ENCODE peak calls at places on chromosomes 12 and 14, in four cellular contexts. F is choroid plexus epithelial cell, T is HFF-Myc, R is cardiac fibroblast. J is an unnamed sample.

GRCh38 chr12:98456583-98457573 is 58.5 kb upstream of the TMPO start:
- DNase-seq in F (peak; percentile 43), T (no peak), R (peak; percentile 30), J (no peak)

GRCh38 chr12:12927211-12928079 is 24.5 kb downstream of the GPRC5D start:
- DNase-seq in F (peak; percentile 91), T (no peak), R (peak; percentile 73), J (peak; percentile 56)

GRCh38 chr12:24039113-24039525 is 89.6 kb upstream of the SOX5 start:
- DNase-seq in F (peak; percentile 97), T (no peak), R (peak; percentile 99), J (no peak)

GRCh38 chr12:123914726-123915345 is 57.8 kb downstream of the CCDC92 start:
- DNase-seq in F (no peak), T (no peak), R (no peak), J (no peak)

GRCh38 chr12:6952121-6952859 is 1.1 kb downstream of the PTPN6 start:
- DNase-seq in F (no peak), T (no peak), R (no peak), J (no peak)

GRCh38 chr12:24945039-24945438 is 3.9 kb downstream of the BCAT1 start:
- DNase-seq in F (no peak), T (no peak), R (no peak), J (no peak)

GRCh38 chr14:80624581-80624980 is 317.0 kb downstream of the CEP128 start:
- DNase-seq in F (peak; percentile 40), T (no peak), R (peak; percentile 23), J (no peak)

GRCh38 chr12:12349711-12350665 is at the start of gene MANSC1:
- DNase-seq in F (peak; percentile 25), T (no peak), R (peak; percentile 22), J (no peak)

GRCh38 chr14:74840603-74841030 is 35.3 kb downstream of the PROX2 start:
- DNase-seq in F (no peak), T (no peak), R (no peak), J (no peak)

GRCh38 chr14:76997257-76997970 is 31.1 kb downstream of the IRF2BPL start:
- DNase-seq in F (no peak), T (no peak), R (peak; percentile 63), J (no peak)

GRCh38 chr12:6899837-6900519 is 4.6 kb upstream of the LRRC23 start:
- DNase-seq in F (peak; percentile 48), T (no peak), R (peak; percentile 76), J (no peak)

GRCh38 chr14:102363182-102363952 is 626 bp downstream of the TECPR2 start:
- DNase-seq in F (peak; percentile 28), T (no peak), R (peak; percentile 44), J (peak; percentile 21)

GRCh38 chr12:52518574-52519469 is 1.4 kb downstream of the KRT5 start:
- DNase-seq in F (no peak), T (no peak), R (no peak), J (no peak)

GRCh38 chr14:99745307-99745951 is 47.8 kb upstream of the EML1 start:
- DNase-seq in F (peak; percentile 67), T (peak; percentile 51), R (peak; percentile 56), J (no peak)

GRCh38 chr12:132428872-132429121 is 61.2 kb upstream of the FBRSL1 start:
- DNase-seq in F (no peak), T (no peak), R (no peak), J (no peak)

GRCh38 chr12:70910666-70911065 is 9.9 kb downstream of the PTPRR start:
- DNase-seq in F (no peak), T (no peak), R (no peak), J (no peak)

GRCh38 chr12:89252284-89252683 is 100.0 kb downstream of the DUSP6 start:
- DNase-seq in F (peak; percentile 51), T (no peak), R (peak; percentile 35), J (no peak)

GRCh38 chr12:129844662-129845061 is 59.2 kb downstream of the TMEM132D start:
- DNase-seq in F (peak; percentile 40), T (no peak), R (no peak), J (no peak)

GRCh38 chr12:24554612-24555300 is 394.1 kb downstream of the BCAT1 start:
- DNase-seq in F (peak; percentile 8), T (no peak), R (no peak), J (no peak)

GRCh38 chr12:88562846-88563582 is 17.3 kb downstream of the KITLG start:
- DNase-seq in F (peak; percentile 37), T (no peak), R (peak; percentile 81), J (no peak)

GRCh38 chr12:42958271-42958674 is 368.7 kb upstream of the PRICKLE1 start:
- DNase-seq in F (no peak), T (no peak), R (peak; percentile 74), J (no peak)

GRCh38 chr12:93750056-93750455 is 72.9 kb downstream of the CRADD start:
- DNase-seq in F (no peak), T (no peak), R (no peak), J (no peak)

GRCh38 chr14:102020058-102020971 is 55.9 kb downstream of the DYNC1H1 start:
- DNase-seq in F (peak; percentile 77), T (no peak), R (peak; percentile 81), J (no peak)

GRCh38 chr12:24997970-24998582 is 49.2 kb upstream of the BCAT1 start:
- DNase-seq in F (peak; percentile 89), T (peak; percentile 26), R (peak; percentile 78), J (peak; percentile 36)

GRCh38 chr14:56004807-56005579 is 113.2 kb upstream of the PELI2 start:
- DNase-seq in F (peak; percentile 89), T (peak; percentile 5), R (peak; percentile 86), J (no peak)

DNA sequence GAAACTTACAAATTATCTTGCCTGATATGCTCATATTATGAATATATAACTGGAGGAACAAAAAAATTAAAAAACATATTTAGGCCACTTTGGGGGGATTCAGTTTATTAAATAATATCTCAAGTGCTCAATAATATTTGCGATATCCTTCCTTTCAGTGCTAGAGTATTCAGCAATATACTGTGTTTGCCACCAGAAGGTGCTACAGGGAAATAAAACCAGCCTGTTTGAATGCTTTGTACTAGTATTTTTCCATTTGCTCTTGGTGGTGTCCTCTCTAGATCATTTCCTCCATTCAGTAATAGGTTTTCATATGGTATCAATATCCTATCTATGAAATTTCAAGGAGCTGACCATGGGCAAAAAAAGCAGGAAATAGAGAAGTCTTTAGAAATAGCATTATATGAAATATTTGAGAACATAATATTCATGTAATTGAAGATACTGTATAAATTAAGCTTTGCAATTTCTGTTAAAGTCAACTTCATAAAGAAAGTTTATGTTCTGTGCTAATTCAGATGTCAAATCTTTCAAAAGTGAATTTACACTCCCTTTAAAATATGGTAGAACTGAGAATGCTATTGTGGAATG is 106.2 kb upstream of the NAV3 start:
- DNase-seq in F (peak; percentile 82), T (no peak), R (peak; percentile 72), J (no peak)
- TF ChIP-seq CTCF in F (peak; percentile 76), T (peak; percentile 52), R (peak; percentile 68), J (peak; percentile 48)

DNA sequence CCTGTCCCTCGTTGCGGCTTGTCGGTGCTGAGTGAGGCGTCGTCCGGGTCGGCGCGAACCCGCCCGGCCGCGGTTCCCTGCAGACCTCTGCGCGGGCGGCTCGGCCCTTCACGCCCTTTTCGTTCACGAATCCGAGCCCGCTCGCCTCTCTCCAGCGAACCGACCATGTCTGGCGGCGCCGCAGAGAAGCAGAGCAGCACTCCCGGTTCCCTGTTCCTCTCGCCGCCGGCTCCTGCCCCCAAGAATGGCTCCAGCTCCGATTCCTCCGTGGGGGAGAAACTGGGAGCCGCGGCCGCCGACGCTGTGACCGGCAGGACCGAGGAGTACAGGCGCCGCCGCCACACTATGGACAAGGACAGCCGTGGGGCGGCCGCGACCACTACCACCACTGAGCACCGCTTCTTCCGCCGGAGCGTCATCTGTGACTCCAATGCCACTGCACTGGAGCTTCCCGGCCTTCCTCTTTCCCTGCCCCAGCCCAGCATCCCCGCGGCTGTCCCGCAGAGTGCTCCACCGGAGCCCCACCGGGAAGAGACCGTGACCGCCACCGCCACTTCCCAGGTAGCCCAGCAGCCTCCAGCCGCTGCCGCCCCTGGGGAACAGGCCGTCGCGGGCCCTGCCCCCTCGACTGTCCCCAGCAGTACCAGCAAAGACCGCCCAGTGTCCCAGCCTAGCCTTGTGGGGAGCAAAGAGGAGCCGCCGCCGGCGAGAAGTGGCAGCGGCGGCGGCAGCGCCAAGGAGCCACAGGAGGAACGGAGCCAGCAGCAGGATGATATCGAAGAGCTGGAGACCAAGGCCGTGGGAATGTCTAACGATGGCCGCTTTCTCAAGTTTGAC is 1.2 kb downstream of the WNK1 start:
- DNase-seq in F (peak; percentile 31), T (no peak), R (peak; percentile 25), J (no peak)
- TF ChIP-seq CTCF in F (peak; percentile 13), T (no peak), R (peak; percentile 7), J (no peak)

GRCh38 chr14:52011557-52011956 is 22.2 kb downstream of the RTRAF start:
- DNase-seq in F (no peak), T (no peak), R (no peak), J (no peak)

GRCh38 chr14:52014601-52015267 is 25.4 kb downstream of the RTRAF start:
- DNase-seq in F (no peak), T (no peak), R (no peak), J (no peak)

GRCh38 chr14:52012635-52013034 is 23.3 kb downstream of the RTRAF start:
- DNase-seq in F (peak; percentile 92), T (no peak), R (peak; percentile 86), J (no peak)

GRCh38 chr14:52015411-52016030 is 26.2 kb downstream of the RTRAF start:
- DNase-seq in F (peak; percentile 65), T (no peak), R (peak; percentile 48), J (no peak)

DNA sequence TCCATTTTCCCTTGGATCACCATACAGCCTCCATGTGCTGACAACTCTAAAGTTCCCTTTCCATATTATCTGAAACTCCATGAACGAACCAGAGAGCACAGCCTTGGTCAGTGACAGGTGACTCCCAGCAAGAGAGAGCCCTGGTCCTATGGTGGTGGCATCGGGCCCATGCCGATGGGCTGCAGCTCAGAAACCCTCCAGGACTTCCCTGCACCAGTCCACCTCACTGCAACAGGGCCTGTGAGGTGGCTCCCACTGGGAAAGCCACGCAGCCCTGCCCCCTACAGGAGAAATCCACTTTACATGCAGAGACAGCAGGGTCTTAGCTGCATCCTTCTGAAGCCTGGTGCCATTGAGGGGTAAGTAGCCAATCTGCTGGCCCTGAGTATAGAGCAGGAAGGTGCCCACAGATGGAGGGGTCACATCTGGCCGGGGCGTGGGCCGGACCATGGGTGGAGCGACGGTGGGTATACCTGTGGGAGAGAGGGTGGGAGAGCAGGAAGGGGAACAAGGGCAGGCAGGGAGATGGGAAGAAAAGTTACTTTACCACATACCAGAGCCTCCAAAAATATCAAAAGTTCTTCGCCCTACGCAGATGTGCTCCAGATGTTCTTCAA is 24.7 kb downstream of the RTRAF start:
- DNase-seq in F (no peak), T (no peak), R (no peak), J (no peak)
- TF ChIP-seq CTCF in F (peak; percentile 43), T (peak; percentile 44), R (peak; percentile 32), J (peak; percentile 27)

DNA sequence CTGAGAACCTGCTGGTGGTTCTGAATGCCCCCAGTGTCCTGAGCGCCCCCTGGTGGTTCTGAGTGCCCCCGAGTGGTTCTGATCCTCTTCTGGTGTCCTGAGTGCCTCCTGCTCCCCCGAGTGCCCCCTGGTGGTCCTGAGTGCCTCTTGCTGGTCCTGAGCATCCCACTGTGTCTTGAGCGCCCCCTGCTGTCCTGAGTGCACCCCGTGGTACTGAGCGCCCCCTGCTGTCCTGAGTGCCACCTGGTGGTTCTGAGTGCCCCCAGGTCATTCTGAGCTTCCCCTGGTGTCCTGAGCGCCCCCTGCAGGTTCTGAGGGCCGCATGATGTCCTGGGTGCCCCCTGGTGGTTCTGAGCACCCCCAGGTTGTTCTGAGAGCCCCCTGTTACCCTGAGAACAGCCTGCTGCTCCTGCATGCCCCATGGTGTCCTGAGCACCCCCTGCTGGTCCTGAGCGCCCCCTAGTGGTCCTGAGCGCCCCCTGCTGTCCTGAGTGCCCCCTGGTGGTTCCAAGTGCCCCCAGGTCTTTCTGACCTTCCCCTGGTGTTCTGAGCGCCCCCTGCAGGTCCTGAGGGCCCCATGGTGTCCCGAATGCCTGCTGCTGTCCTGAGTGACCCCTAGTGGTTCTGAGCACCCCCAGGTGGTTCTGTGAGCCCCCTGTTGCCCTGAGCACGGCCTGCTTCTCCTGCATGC is 1165.4 kb downstream of the TMEM121 start:
- DNase-seq in F (no peak), T (no peak), R (peak; percentile 4), J (no peak)
- TF ChIP-seq CTCF in F (peak; percentile 12), T (peak; percentile 48), R (peak; percentile 21), J (no peak)

GRCh38 chr14:63632932-63633514 is 8.6 kb downstream of the WDR89 start:
- DNase-seq in F (peak; percentile 56), T (no peak), R (peak; percentile 57), J (no peak)
- TF ChIP-seq CTCF in F (peak; percentile 59), T (peak; percentile 38), R (peak; percentile 59), J (peak; percentile 31)

J was measured in keratinocyte.